ENCODE peak calls at places on chromosomes 1 and 21, in four cellular contexts. H is sigmoid colon, T is transverse colon, J is stomach. B is an unnamed sample. For H3K4me1, the result is how much of the 10 kb centered on the place peaks cover.

GRCh38 chr1:234990328-234990675 is 138.3 kb downstream of the TOMM20 start:
- DNase-seq in H (peak), T (no peak), J (no peak), B (no peak)

GRCh38 chr21:37153193-37153934 is 80.3 kb downstream of the TTC3 start:
- DNase-seq in H (no peak), T (peak), J (no peak), B (peak)

GRCh38 chr1:204376919-204377799 is 17.4 kb upstream of the PLEKHA6 start:
- DNase-seq in H (no peak), T (peak), J (peak), B (no peak)

GRCh38 chr1:184639205-184639604 is 115.5 kb downstream of the EDEM3 start:
- DNase-seq in H (no peak), T (no peak), J (no peak), B (no peak)

GRCh38 chr1:12581179-12581578 is 36.8 kb downstream of the DHRS3 start:
- DNase-seq in H (no peak), T (no peak), J (no peak), B (no peak)

GRCh38 chr1:183877321-183877720 is 72.4 kb downstream of the RGL1 start:
- DNase-seq in H (peak), T (peak), J (peak), B (peak)

GRCh38 chr1:160251687-160252526 is 10.4 kb downstream of the DCAF8 start:
- DNase-seq in H (peak), T (peak), J (peak), B (peak)

GRCh38 chr1:186974774-186975181 is 146.0 kb downstream of the PLA2G4A start:
- DNase-seq in H (no peak), T (no peak), J (no peak), B (no peak)

GRCh38 chr21:36209626-36210171 is 53.1 kb downstream of the DOP1B start:
- DNase-seq in H (no peak), T (peak), J (peak), B (peak)

GRCh38 chr1:221608835-221609320 is 133.0 kb downstream of the DUSP10 start:
- DNase-seq in H (no peak), T (no peak), J (no peak), B (no peak)

GRCh38 chr1:162905759-162906158 is 44.8 kb upstream of the CCDC190 start:
- DNase-seq in H (no peak), T (no peak), J (no peak), B (no peak)

GRCh38 chr1:56577859-56578663 is 1.3 kb downstream of the PLPP3 start:
- DNase-seq in H (peak), T (peak), J (peak), B (peak)

GRCh38 chr1:229381234-229381633 is 38.4 kb upstream of the CCSAP start:
- DNase-seq in H (no peak), T (no peak), J (no peak), B (no peak)

GRCh38 chr1:109253803-109254620 is 4.7 kb downstream of the CELSR2 start:
- DNase-seq in H (no peak), T (no peak), J (no peak), B (no peak)

GRCh38 chr1:38000529-38001453 is 4.5 kb downstream of the FHL3 start:
- DNase-seq in H (peak), T (no peak), J (no peak), B (no peak)

GRCh38 chr1:39269349-39269748 is 64.9 kb downstream of the MACF1 start:
- DNase-seq in H (no peak), T (no peak), J (no peak), B (no peak)

GRCh38 chr1:28329395-28330153 is 734 bp downstream of the MED18 start:
- DNase-seq in H (peak), T (peak), J (peak), B (no peak)

GRCh38 chr1:114153051-114153620 is 533 bp downstream of the SYT6 start:
- DNase-seq in H (no peak), T (no peak), J (no peak), B (no peak)

GRCh38 chr21:35026617-35027557 is 22.2 kb downstream of the RUNX1 start:
- DNase-seq in H (peak), T (peak), J (peak), B (no peak)

GRCh38 chr1:56235909-56236510 is 343.4 kb downstream of the PLPP3 start:
- DNase-seq in H (no peak), T (no peak), J (no peak), B (no peak)

GRCh38 chr1:16204634-16205332 is 7.7 kb downstream of the ARHGEF19 start:
- DNase-seq in H (peak), T (peak), J (peak), B (no peak)

GRCh38 chr1:161440312-161440894 is 64.9 kb upstream of the FCGR2A start:
- DNase-seq in H (peak), T (peak), J (peak), B (no peak)

GRCh38 chr1:17667641-17668040 is 87.5 kb upstream of the ACTL8 start:
- DNase-seq in H (no peak), T (no peak), J (no peak), B (no peak)

GRCh38 chr1:903721-904270 is 19.9 kb upstream of the SAMD11 start:
- DNase-seq in H (peak), T (peak), J (peak), B (no peak)

GRCh38 chr1:226351709-226352108 is 42.7 kb upstream of the LIN9 start:
- DNase-seq in H (no peak), T (no peak), J (no peak), B (no peak)

GRCh38 chr1:203512830-203513578 is 19.1 kb downstream of the OPTC start:
- DNase-seq in H (peak), T (peak), J (peak), B (peak)

GRCh38 chr1:210938416-210938925 is 195.5 kb downstream of the KCNH1 start:
- DNase-seq in H (no peak), T (no peak), J (no peak), B (no peak)

GRCh38 chr1:210294991-210295773 is 33.5 kb upstream of the HHAT start:
- DNase-seq in H (peak), T (peak), J (no peak), B (peak)

DNA sequence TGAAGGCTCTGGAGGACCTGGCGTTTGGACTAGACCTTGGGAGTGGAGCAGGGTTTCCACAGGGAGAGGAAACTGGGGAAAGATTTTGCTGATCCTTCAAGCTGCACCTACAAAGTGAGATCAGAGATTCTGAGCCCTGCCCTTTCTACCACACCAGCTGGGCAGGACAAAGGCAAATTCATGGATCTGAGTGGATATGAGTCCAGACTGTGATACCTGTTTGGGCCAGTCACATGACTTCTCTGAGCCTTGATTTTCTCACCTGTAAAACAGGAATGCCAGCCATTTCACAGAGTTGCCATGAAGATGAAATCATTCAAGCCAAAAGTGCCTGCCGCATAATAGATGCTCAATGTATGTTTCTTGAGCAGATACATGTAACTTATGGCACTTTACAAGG is 4.9 kb upstream of the RASSF5 start:
- DNase-seq in H (no peak), T (no peak), J (no peak), B (no peak)
- H3K4me1 ChIP-seq in H (under half), T (under half), J (half or more), B (under half)

DNA sequence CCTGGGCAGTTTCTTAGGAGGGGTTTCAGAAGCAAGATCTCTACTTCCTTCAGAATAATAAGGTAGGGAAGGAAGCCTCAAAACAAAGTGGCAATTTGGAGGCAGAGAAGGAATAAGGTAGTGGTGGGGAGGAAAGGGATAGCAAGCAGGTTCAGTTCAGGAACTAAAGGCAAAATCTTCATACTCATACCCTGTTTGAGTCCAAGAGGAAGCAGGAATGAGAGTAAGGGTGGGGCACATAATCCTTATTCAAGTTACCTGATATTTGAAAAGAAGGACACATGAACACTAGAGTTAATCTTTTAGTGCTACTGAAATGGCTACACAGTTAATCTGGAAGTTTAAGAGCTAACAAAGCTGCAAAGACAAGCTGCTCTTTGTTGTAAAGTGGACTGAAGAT is 8.4 kb upstream of the RBM8A start:
- DNase-seq in H (no peak), T (no peak), J (no peak), B (no peak)
- TF ChIP-seq POLR2AphosphoS5 in H (no peak), T (no peak), J (no peak), B (no peak)

DNA sequence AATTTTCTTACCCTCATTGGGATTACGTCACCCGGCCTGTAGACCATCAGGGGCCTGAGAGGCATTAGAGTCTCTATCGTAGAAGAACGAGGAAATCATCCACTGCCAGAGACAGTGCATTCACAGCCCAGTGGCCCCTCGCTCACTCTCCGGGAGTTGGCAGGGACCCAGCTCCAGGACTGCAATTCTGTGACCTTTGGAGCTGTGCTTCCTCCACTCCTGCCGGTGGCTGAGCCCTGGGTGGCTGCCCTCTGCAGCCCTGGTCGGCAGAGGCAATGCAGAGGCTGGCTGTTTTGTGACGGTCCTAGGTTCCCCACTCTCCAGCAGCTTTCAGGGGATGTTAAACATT is 12.7 kb downstream of the SLC37A1 start:
- DNase-seq in H (peak), T (peak), J (peak), B (no peak)
- TF ChIP-seq POLR2A in H (no peak), T (no peak), J (no peak), B (no peak)

GRCh38 chr1:154808261-154808908 is 61.7 kb downstream of the KCNN3 start:
- DNase-seq in H (no peak), T (no peak), J (no peak), B (no peak)
- H3K4me1 ChIP-seq in H (under half), T (under half), J (under half), B (under half)

GRCh38 chr1:45136984-45137383 is 69.4 kb downstream of the ZSWIM5 start:
- DNase-seq in H (no peak), T (no peak), J (no peak), B (no peak)

GRCh38 chr1:45135339-45135738 is 71.1 kb downstream of the ZSWIM5 start:
- DNase-seq in H (no peak), T (no peak), J (no peak), B (no peak)

GRCh38 chr1:45134468-45134873 is 71.9 kb downstream of the ZSWIM5 start:
- DNase-seq in H (no peak), T (no peak), J (no peak), B (no peak)
- TF ChIP-seq POLR2AphosphoS5 in H (no peak), T (no peak), J (no peak), B (no peak)

DNA sequence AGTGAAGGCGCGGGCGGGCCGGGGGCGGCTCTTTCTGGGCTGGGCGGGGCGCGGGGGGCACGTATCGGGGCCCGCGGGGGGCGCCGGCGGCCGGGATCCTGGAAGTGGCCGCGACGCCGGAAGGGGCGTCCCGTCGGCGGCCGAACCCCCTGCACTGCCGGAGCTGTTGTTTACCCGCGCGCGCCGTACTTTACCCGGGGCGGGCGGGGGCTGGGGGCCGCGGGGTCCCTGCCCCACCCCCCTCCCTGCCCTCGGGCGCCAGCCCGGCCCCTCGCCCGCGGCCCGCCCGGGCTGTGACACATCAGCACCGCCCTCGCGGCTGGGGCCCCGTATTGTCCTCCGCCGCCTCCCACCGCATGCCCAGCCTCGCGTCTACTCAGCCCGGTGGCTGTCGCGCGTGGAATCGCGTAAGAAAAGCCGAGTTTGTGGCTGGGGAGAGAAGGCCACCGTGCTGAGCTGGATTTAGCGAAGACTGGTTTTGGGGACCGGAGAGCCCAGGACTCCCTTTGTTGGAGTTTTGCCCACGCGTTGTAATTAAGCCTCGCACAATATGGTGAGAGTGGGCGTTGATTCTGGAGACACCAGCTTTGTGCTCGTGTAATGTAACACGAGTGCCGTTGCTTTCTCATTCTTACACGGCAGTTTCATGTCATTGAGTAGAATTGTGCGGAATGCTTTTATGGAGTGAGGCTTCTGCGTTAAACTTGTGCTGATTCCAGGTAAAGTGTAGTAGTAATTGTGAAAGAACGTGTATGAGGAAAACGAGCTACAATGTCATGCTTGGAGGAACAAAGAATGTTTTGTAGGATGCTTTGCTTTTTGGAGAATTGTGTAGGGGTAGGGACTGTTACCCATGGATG is 554 bp downstream of the BACH1 start:
- DNase-seq in H (peak), T (peak), J (peak), B (peak)
- TF ChIP-seq POLR2A in H (no peak), T (no peak), J (no peak), B (no peak)

GRCh38 chr1:174274452-174274851 is 115.1 kb downstream of the RABGAP1L start:
- DNase-seq in H (no peak), T (no peak), J (no peak), B (no peak)
- H3K4me1 ChIP-seq in H (under half), T (under half), J (under half), B (under half)